ENCODE peak calls at places on chromosomes 3 and 15, in six cellular contexts. C, V, L, W, U and B are unnamed samples.

GRCh38 chr15:73959012-73959581 is 32.8 kb downstream of the LOXL1 start:
- DNase-seq in C (no peak), V (no peak), L (no peak), W (no peak), U (no peak), B (no peak)

GRCh38 chr3:195003006-195003892 is 267.7 kb downstream of the XXYLT1 start:
- DNase-seq in C (peak; percentile 54), V (peak; percentile 64), L (peak; percentile 55), W (no peak), U (no peak), B (peak; percentile 82)

GRCh38 chr15:91652610-91653207 is 200.8 kb upstream of the SLCO3A1 start:
- DNase-seq in C (no peak), V (no peak), L (no peak), W (no peak), U (no peak), B (no peak)

GRCh38 chr15:99618941-99619411 is 53.2 kb downstream of the MEF2A start:
- DNase-seq in C (no peak), V (no peak), L (no peak), W (no peak), U (no peak), B (no peak)

GRCh38 chr3:56799251-56799882 is 2.4 kb downstream of the ARHGEF3 start:
- DNase-seq in C (peak; percentile 57), V (no peak), L (peak; percentile 46), W (no peak), U (peak; percentile 77), B (no peak)

GRCh38 chr15:61764141-61764540 is 296.1 kb downstream of the VPS13C start:
- DNase-seq in C (no peak), V (no peak), L (no peak), W (no peak), U (no peak), B (no peak)

GRCh38 chr3:40780341-40780800 is 255.6 kb downstream of the ZNF621 start:
- DNase-seq in C (peak; percentile 75), V (peak; percentile 74), L (peak; percentile 70), W (peak; percentile 70), U (peak; percentile 8), B (peak; percentile 86)

GRCh38 chr15:101046826-101047225 is 127.7 kb downstream of the LRRK1 start:
- DNase-seq in C (no peak), V (peak; percentile 17), L (no peak), W (no peak), U (no peak), B (no peak)

GRCh38 chr3:48700750-48701405 is 15.2 kb upstream of the NCKIPSD start:
- DNase-seq in C (no peak), V (no peak), L (no peak), W (no peak), U (no peak), B (no peak)

GRCh38 chr3:126441256-126441880 is 34.3 kb downstream of the ZXDC start:
- DNase-seq in C (no peak), V (no peak), L (no peak), W (peak; percentile 17), U (no peak), B (no peak)

GRCh38 chr15:65577129-65577996 is 33.6 kb downstream of the INTS14 start:
- DNase-seq in C (no peak), V (no peak), L (no peak), W (no peak), U (no peak), B (no peak)

GRCh38 chr3:53668872-53669271 is 174.5 kb downstream of the CACNA1D start:
- DNase-seq in C (no peak), V (no peak), L (no peak), W (no peak), U (no peak), B (no peak)

GRCh38 chr3:98954806-98955205 is 53.3 kb upstream of the DCBLD2 start:
- DNase-seq in C (no peak), V (no peak), L (no peak), W (no peak), U (no peak), B (no peak)

GRCh38 chr3:190375671-190376070 is 12.3 kb upstream of the CLDN16 start:
- DNase-seq in C (no peak), V (no peak), L (no peak), W (no peak), U (no peak), B (no peak)

GRCh38 chr15:97745481-97746071 is 214.9 kb upstream of the ARRDC4 start:
- DNase-seq in C (peak; percentile 16), V (no peak), L (peak; percentile 12), W (peak; percentile 32), U (peak; percentile 41), B (no peak)

GRCh38 chr15:52283281-52283680 is 12.3 kb downstream of the MYO5C start:
- DNase-seq in C (peak; percentile 79), V (no peak), L (no peak), W (no peak), U (no peak), B (no peak)

GRCh38 chr3:134029734-134030381 is at the start of gene SLCO2A1:
- DNase-seq in C (peak; percentile 29), V (peak; percentile 44), L (no peak), W (peak; percentile 39), U (peak; percentile 23), B (peak; percentile 64)

GRCh38 chr3:52144034-52144795 is 10.0 kb downstream of the POC1A start:
- DNase-seq in C (peak; percentile 88), V (peak; percentile 88), L (peak; percentile 85), W (peak; percentile 90), U (peak; percentile 63), B (peak; percentile 87)

GRCh38 chr3:69326821-69327433 is 59.0 kb downstream of the FRMD4B start:
- DNase-seq in C (no peak), V (no peak), L (no peak), W (no peak), U (peak; percentile 44), B (peak; percentile 27)
- H3K4me3 ChIP-seq in C (no peak overlapping the region), V (no peak overlapping the region), L (no peak overlapping the region), W (no peak overlapping the region), U (no peak overlapping the region), B (peak overlapping the region; percentile 30)

DNA sequence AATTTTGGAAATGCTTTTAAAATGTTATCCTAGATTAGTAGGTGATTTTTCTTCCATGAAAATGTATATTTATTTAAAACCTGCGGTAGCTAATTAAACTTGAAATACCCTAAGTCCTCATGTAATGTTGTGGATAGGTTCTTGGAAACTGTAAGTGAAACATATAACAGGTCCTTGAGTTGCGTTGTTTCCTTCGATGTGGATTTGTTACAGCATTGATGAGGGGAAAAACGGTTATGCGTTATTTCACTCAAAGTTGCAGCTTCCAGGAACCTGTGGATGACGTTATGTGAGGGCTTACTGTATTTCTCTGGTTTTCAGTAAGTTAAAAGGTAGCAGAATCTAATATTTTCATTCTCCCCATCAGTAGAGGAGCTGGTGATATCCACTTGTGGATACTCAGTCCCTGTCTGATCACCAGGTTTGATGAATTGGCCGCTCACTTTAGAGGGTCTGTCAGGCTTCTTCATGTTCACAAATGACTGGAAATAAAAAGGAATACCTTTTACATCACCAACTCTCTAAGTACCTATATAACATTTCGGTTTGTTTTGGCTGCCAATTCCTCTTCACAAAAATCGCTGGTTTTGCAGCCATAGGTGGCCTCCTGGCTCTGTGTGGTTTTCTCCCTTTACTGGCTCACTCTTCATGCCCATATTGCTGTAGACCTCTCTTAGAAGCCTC is 112.4 kb downstream of the FNDC3B start:
- DNase-seq in C (no peak), V (no peak), L (no peak), W (no peak), U (no peak), B (no peak)
- H3K4me1 ChIP-seq in C (peaks cover 57% of the 10 kb centered on the region), V (peaks cover 6% of the 10 kb centered on the region), L (peaks cover 76% of the 10 kb centered on the region), W (peaks cover 88% of the 10 kb centered on the region), U (peaks cover 95% of the 10 kb centered on the region), B (peaks cover 51% of the 10 kb centered on the region)

GRCh38 chr3:143084856-143085731 is 34.5 kb upstream of the CHST2 start:
- DNase-seq in C (peak; percentile 13), V (no peak), L (no peak), W (no peak), U (peak; percentile 82), B (no peak)
- TF ChIP-seq POLR2A in C (no peak), V (no peak), L (no peak), W (no peak), U (no peak), B (no peak)

GRCh38 chr3:186882125-186882524 is 39.6 kb downstream of the ADIPOQ start:
- DNase-seq in C (no peak), V (no peak), L (no peak), W (no peak), U (no peak), B (no peak)
- H3K4me3 ChIP-seq in C (no peak overlapping the region), V (no peak overlapping the region), L (no peak overlapping the region), W (no peak overlapping the region), U (no peak overlapping the region), B (no peak overlapping the region)

DNA sequence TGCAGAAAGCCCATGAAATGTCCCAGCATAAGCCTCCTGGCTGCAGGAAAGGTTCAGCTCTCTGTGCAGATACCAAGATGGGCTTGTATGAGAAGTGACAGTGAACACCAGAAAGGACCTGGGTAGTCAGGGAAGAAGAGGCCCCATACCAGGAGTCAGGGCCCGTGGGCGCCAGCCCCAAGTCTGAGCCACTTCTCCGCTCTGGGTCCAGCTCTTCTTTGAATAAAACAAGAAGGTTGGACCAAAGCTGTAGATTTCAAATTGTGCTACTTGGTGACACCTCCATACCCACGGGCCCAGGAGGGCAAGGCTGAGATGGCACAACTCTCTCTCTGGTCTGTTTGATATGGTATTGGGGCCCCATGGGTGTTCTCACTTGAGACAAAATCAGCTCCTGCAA is 261.5 kb downstream of the UACA start:
- DNase-seq in C (no peak), V (no peak), L (no peak), W (no peak), U (no peak), B (no peak)
- H3K4me1 ChIP-seq in C (peaks cover 6% of the 10 kb centered on the region), V (no peaks in the 10 kb centered on the region), L (no peaks in the 10 kb centered on the region), W (peaks cover 45% of the 10 kb centered on the region), U (peaks cover 15% of the 10 kb centered on the region), B (peaks cover 12% of the 10 kb centered on the region)